ENCODE peak calls at places on chromosomes 2 and 18, in four cellular contexts. P is GM12878, S is K562, B is HepG2. N is an unnamed sample.

GRCh38 chr2:106963893-106964292 is 77.9 kb upstream of the ST6GAL2 start:
- DNase-seq in S (no peak), B (no peak), P (no peak), N (no peak)

GRCh38 chr2:42801388-42801787 is 9.0 kb upstream of the HAAO start:
- DNase-seq in S (no peak), P (no peak), B (no peak), N (no peak)

GRCh38 chr2:44244135-44244871 is 31.0 kb upstream of the SLC3A1 start:
- DNase-seq in B (peak), S (peak), P (no peak), N (peak)

GRCh38 chr2:162929571-162929970 is 91.0 kb upstream of the KCNH7 start:
- DNase-seq in S (no peak), P (no peak), B (no peak), N (no peak)

GRCh38 chr2:110678457-110679336 is 834 bp upstream of the BUB1 start:
- DNase-seq in B (no peak), S (peak), P (no peak), N (peak)

GRCh38 chr2:232903989-232904388 is 33.9 kb downstream of the SNORC start:
- DNase-seq in B (no peak), P (no peak), S (no peak), N (no peak)

GRCh38 chr2:120312861-120313694 is 32.9 kb upstream of the INHBB start:
- DNase-seq in B (peak), P (peak), S (peak), N (peak)

GRCh38 chr18:23627325-23627724 is 35.4 kb downstream of the ANKRD29 start:
- DNase-seq in B (peak), P (no peak), S (no peak), N (no peak)

GRCh38 chr2:9388950-9389911 is 34.1 kb downstream of the ITGB1BP1 start:
- DNase-seq in B (no peak), S (no peak), P (no peak), N (no peak)

GRCh38 chr2:158478237-158478636 is 21.5 kb downstream of the PKP4 start:
- DNase-seq in B (no peak), P (no peak), S (no peak), N (no peak)

GRCh38 chr2:158477202-158477601 is 20.4 kb downstream of the PKP4 start:
- DNase-seq in P (no peak), S (no peak), B (no peak), N (no peak)

GRCh38 chr2:158473719-158474392 is 17.1 kb downstream of the PKP4 start:
- DNase-seq in B (no peak), S (no peak), P (no peak), N (peak)
- TF ChIP-seq FOXK2 in B (no peak), S (no peak), P (no peak), N (no peak)

GRCh38 chr18:63218472-63218871 is 101.1 kb downstream of the BCL2 start:
- DNase-seq in B (no peak), P (no peak), S (no peak), N (no peak)

GRCh38 chr18:63213331-63213900 is 106.2 kb downstream of the BCL2 start:
- DNase-seq in S (no peak), P (no peak), B (no peak), N (no peak)

GRCh38 chr18:63216911-63217311 is 102.7 kb downstream of the BCL2 start:
- DNase-seq in P (no peak), S (no peak), B (no peak), N (no peak)

GRCh38 chr18:63213936-63214671 is 105.5 kb downstream of the BCL2 start:
- DNase-seq in P (no peak), B (no peak), S (no peak), N (no peak)

GRCh38 chr18:63216497-63216896 is 103.1 kb downstream of the BCL2 start:
- DNase-seq in P (no peak), S (no peak), B (no peak), N (no peak)
- TF ChIP-seq SP1 in P (no peak), S (no peak), B (no peak), N (no peak)

GRCh38 chr18:78977627-78978271 is 1.9 kb upstream of the SALL3 start:
- DNase-seq in S (no peak), P (no peak), B (no peak), N (no peak)
- TF ChIP-seq FOXK2 in S (no peak), P (no peak), B (no peak), N (no peak)

GRCh38 chr18:8529609-8530008 is 79.6 kb upstream of the RAB12 start:
- DNase-seq in S (no peak), P (peak), B (no peak), N (no peak)
- TF ChIP-seq SP1 in S (no peak), P (no peak), B (no peak), N (no peak)

GRCh38 chr18:36281941-36282340 is 15.6 kb upstream of the FHOD3 start:
- DNase-seq in B (no peak), P (no peak), S (no peak), N (no peak)

GRCh38 chr18:36283448-36283847 is 14.1 kb upstream of the FHOD3 start:
- DNase-seq in P (no peak), S (no peak), B (no peak), N (no peak)

GRCh38 chr18:36287653-36288052 is 9.9 kb upstream of the FHOD3 start:
- DNase-seq in S (no peak), B (no peak), P (no peak), N (no peak)

GRCh38 chr18:36284268-36284667 is 13.2 kb upstream of the FHOD3 start:
- DNase-seq in P (no peak), B (no peak), S (no peak), N (no peak)

DNA sequence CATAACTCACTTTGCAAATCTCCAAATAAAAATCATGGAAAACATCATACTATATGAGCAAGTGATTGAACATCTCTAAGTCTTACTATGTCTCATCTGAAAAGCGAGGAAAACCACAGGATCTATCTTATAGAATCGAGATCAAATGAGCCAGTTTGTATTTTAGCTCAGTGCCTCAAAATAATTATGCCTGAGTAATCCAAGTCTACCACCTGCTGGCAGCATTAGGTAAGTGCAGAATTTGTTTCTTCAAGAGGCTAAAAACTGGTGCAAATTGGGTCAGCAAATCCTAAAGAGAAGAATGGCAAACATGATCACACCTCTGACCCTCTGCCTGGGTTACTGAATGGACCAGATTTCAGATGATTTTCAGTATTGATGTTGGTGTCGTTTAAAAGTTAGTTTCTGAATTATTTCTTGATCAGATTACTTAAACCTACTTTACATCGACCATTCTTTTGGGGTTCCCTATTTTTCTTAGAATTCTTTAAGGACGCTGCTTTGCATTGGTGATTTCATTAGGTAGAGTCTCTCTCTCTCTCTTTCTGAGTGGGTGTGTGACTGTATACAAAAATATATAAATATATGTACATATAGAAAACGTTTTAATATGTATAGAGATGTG is 12.7 kb upstream of the FHOD3 start:
- DNase-seq in P (peak), S (peak), B (peak), N (peak)
- TF ChIP-seq FOXK2 in P (no peak), S (no peak), B (no peak), N (no peak)

GRCh38 chr2:213066445-213066746 is 85.0 kb downstream of the IKZF2 start:
- DNase-seq in B (no peak), P (no peak), S (no peak), N (no peak)

GRCh38 chr2:213067888-213068287 is 83.5 kb downstream of the IKZF2 start:
- DNase-seq in S (no peak), P (no peak), B (no peak), N (no peak)

GRCh38 chr2:213068681-213069359 is 82.6 kb downstream of the IKZF2 start:
- DNase-seq in P (no peak), B (no peak), S (no peak), N (no peak)

GRCh38 chr2:213064099-213064498 is 87.3 kb downstream of the IKZF2 start:
- DNase-seq in P (no peak), B (no peak), S (no peak), N (no peak)

DNA sequence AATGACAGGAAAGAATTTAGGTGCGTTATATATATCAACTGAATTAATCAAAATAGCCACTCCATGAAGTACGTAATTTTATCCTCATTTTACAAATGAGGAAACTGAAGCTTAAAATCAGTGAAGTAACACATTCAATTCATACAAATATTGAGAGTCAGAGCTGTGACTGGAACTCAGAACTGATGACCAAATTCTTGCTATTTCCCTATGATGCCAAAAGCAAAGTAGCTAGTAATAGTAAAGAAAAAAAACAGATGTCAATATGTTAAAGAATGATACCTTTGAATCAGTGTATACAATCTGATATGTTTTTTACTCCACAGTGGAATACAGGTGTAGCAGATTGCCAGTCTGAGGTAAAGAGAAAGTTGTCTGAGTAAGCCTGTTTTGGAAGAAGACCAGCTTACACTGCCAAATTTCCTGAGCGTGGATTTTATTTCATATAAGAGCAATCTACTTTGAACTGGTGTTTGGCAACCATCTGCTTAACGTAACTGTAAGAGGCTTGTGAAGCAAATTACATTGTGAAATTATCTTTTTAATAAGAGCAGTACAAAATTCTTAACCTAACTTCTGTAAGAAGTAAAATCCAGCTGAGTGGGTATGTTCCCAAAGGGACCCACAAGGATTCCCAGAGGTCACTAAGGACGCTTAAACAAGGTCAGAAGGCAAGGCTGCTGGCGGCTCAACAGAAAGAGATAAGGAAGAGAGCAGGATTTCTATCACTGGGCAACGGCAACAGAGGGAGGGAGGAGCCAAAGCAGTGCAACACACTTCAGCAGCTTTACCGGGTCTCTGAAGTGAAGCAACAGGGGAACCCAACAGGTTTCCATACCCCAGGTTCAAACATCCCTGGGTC is 85.6 kb downstream of the IKZF2 start:
- DNase-seq in S (no peak), P (no peak), B (no peak), N (peak)
- TF ChIP-seq SP1 in S (no peak), P (no peak), B (no peak), N (no peak)

N was measured in HEK293T.